ENCODE peak calls at places on chromosomes 12 and 14, in eight cellular contexts. One of them, this sample, is unnamed.

GRCh38 chr12:126093911-126094310 is 1028.7 kb downstream of the AACS start:
- DNase-seq in IMR-90: no peak
- DNase-seq in tibial nerve: no peak
- DNase-seq in K562: peak; percentile 31
- DNase-seq in ovary: no peak
- DNase-seq in sigmoid colon: no peak
- DNase-seq in spleen: no peak
- DNase-seq in prostate gland: no peak
- DNase-seq in this sample: peak; percentile 62

GRCh38 chr14:44846232-44846824 is 115.4 kb downstream of the KLHL28 start:
- DNase-seq in IMR-90: peak; percentile 55
- DNase-seq in tibial nerve: peak; percentile 8
- DNase-seq in K562: peak; percentile 20
- DNase-seq in ovary: no peak
- DNase-seq in sigmoid colon: no peak
- DNase-seq in spleen: no peak
- DNase-seq in prostate gland: no peak
- DNase-seq in this sample: peak; percentile 25

GRCh38 chr12:52461693-52462092 is 9.7 kb upstream of the KRT6B start:
- DNase-seq in IMR-90: no peak
- DNase-seq in tibial nerve: no peak
- DNase-seq in K562: no peak
- DNase-seq in ovary: no peak
- DNase-seq in sigmoid colon: no peak
- DNase-seq in spleen: no peak
- DNase-seq in prostate gland: peak; percentile 19
- DNase-seq in this sample: no peak

GRCh38 chr12:116672842-116673516 is 64.9 kb downstream of the SPRING1 start:
- DNase-seq in IMR-90: no peak
- DNase-seq in tibial nerve: no peak
- DNase-seq in K562: no peak
- DNase-seq in ovary: no peak
- DNase-seq in sigmoid colon: no peak
- DNase-seq in spleen: no peak
- DNase-seq in prostate gland: no peak
- DNase-seq in this sample: no peak

GRCh38 chr12:25775968-25776367 is 182.5 kb upstream of the RASSF8 start:
- DNase-seq in IMR-90: peak; percentile 31
- DNase-seq in tibial nerve: no peak
- DNase-seq in K562: no peak
- DNase-seq in ovary: no peak
- DNase-seq in sigmoid colon: no peak
- DNase-seq in spleen: no peak
- DNase-seq in prostate gland: peak; percentile 14
- DNase-seq in this sample: no peak

GRCh38 chr12:96132819-96133218 is 61.4 kb upstream of the ELK3 start:
- DNase-seq in IMR-90: no peak
- DNase-seq in tibial nerve: no peak
- DNase-seq in K562: no peak
- DNase-seq in ovary: no peak
- DNase-seq in sigmoid colon: no peak
- DNase-seq in spleen: no peak
- DNase-seq in prostate gland: no peak
- DNase-seq in this sample: no peak

GRCh38 chr14:40841886-40842285 is 764.8 kb upstream of the LRFN5 start:
- DNase-seq in IMR-90: no peak
- DNase-seq in tibial nerve: no peak
- DNase-seq in K562: no peak
- DNase-seq in ovary: no peak
- DNase-seq in sigmoid colon: no peak
- DNase-seq in spleen: no peak
- DNase-seq in prostate gland: no peak
- DNase-seq in this sample: no peak

GRCh38 chr14:22489957-22490950 is 98.8 kb downstream of the DAD1 start:
- DNase-seq in IMR-90: no peak
- DNase-seq in tibial nerve: no peak
- DNase-seq in K562: no peak
- DNase-seq in ovary: no peak
- DNase-seq in sigmoid colon: no peak
- DNase-seq in spleen: no peak
- DNase-seq in prostate gland: no peak
- DNase-seq in this sample: no peak

GRCh38 chr14:60276347-60276746 is 27.3 kb downstream of the PPM1A start:
- DNase-seq in IMR-90: no peak
- DNase-seq in tibial nerve: no peak
- DNase-seq in K562: no peak
- DNase-seq in ovary: no peak
- DNase-seq in sigmoid colon: no peak
- DNase-seq in spleen: no peak
- DNase-seq in prostate gland: no peak
- DNase-seq in this sample: no peak

GRCh38 chr12:32455607-32456063 is 56.3 kb downstream of the FGD4 start:
- DNase-seq in IMR-90: peak; percentile 82
- DNase-seq in tibial nerve: peak; percentile 73
- DNase-seq in K562: peak; percentile 31
- DNase-seq in ovary: no peak
- DNase-seq in sigmoid colon: no peak
- DNase-seq in spleen: no peak
- DNase-seq in prostate gland: peak; percentile 40
- DNase-seq in this sample: no peak

GRCh38 chr12:4153343-4153892 is 120.1 kb upstream of the CCND2 start:
- DNase-seq in IMR-90: no peak
- DNase-seq in tibial nerve: no peak
- DNase-seq in K562: peak; percentile 76
- DNase-seq in ovary: no peak
- DNase-seq in sigmoid colon: no peak
- DNase-seq in spleen: peak; percentile 81
- DNase-seq in prostate gland: no peak
- DNase-seq in this sample: no peak

GRCh38 chr12:80460972-80461371 is 16.9 kb downstream of the PTPRQ start:
- DNase-seq in IMR-90: no peak
- DNase-seq in tibial nerve: no peak
- DNase-seq in K562: no peak
- DNase-seq in ovary: no peak
- DNase-seq in sigmoid colon: no peak
- DNase-seq in spleen: no peak
- DNase-seq in prostate gland: no peak
- DNase-seq in this sample: no peak

GRCh38 chr12:10082057-10082874 is 16.5 kb downstream of the CLEC1A start:
- DNase-seq in IMR-90: no peak
- DNase-seq in tibial nerve: no peak
- DNase-seq in K562: no peak
- DNase-seq in ovary: no peak
- DNase-seq in sigmoid colon: no peak
- DNase-seq in spleen: no peak
- DNase-seq in prostate gland: no peak
- DNase-seq in this sample: no peak

GRCh38 chr12:80041691-80042090 is 57.6 kb upstream of the OTOGL start:
- DNase-seq in IMR-90: peak; percentile 68
- DNase-seq in tibial nerve: no peak
- DNase-seq in K562: no peak
- DNase-seq in ovary: no peak
- DNase-seq in sigmoid colon: no peak
- DNase-seq in spleen: no peak
- DNase-seq in prostate gland: no peak
- DNase-seq in this sample: no peak

GRCh38 chr12:124046206-124046740 is 73.3 kb downstream of the ZNF664 start:
- DNase-seq in IMR-90: no peak
- DNase-seq in tibial nerve: no peak
- DNase-seq in K562: no peak
- DNase-seq in ovary: no peak
- DNase-seq in sigmoid colon: no peak
- DNase-seq in spleen: no peak
- DNase-seq in prostate gland: no peak
- DNase-seq in this sample: no peak

GRCh38 chr14:101986953-101987352 is 22.6 kb downstream of the DYNC1H1 start:
- DNase-seq in IMR-90: no peak
- DNase-seq in tibial nerve: no peak
- DNase-seq in K562: no peak
- DNase-seq in ovary: no peak
- DNase-seq in sigmoid colon: no peak
- DNase-seq in spleen: no peak
- DNase-seq in prostate gland: no peak
- DNase-seq in this sample: no peak

GRCh38 chr12:105418232-105418631 is 87.7 kb downstream of the C12orf75 start:
- DNase-seq in IMR-90: peak; percentile 89
- DNase-seq in tibial nerve: no peak
- DNase-seq in K562: no peak
- DNase-seq in ovary: no peak
- DNase-seq in sigmoid colon: no peak
- DNase-seq in spleen: no peak
- DNase-seq in prostate gland: no peak
- DNase-seq in this sample: no peak

GRCh38 chr12:7645395-7646177 is 20.1 kb downstream of the APOBEC1 start:
- DNase-seq in IMR-90: peak; percentile 31
- DNase-seq in tibial nerve: peak; percentile 69
- DNase-seq in K562: peak; percentile 25
- DNase-seq in ovary: no peak
- DNase-seq in sigmoid colon: no peak
- DNase-seq in spleen: no peak
- DNase-seq in prostate gland: no peak
- DNase-seq in this sample: peak; percentile 67

GRCh38 chr12:94182971-94183701 is 34.8 kb downstream of the PLXNC1 start:
- DNase-seq in IMR-90: no peak
- DNase-seq in tibial nerve: no peak
- DNase-seq in K562: no peak
- DNase-seq in ovary: no peak
- DNase-seq in sigmoid colon: no peak
- DNase-seq in spleen: no peak
- DNase-seq in prostate gland: no peak
- DNase-seq in this sample: no peak

GRCh38 chr14:88229428-88229827 is 93.6 kb downstream of the KCNK10 start:
- DNase-seq in IMR-90: no peak
- DNase-seq in tibial nerve: no peak
- DNase-seq in K562: no peak
- DNase-seq in ovary: no peak
- DNase-seq in sigmoid colon: no peak
- DNase-seq in spleen: no peak
- DNase-seq in prostate gland: no peak
- DNase-seq in this sample: no peak

GRCh38 chr14:48323655-48324054 is 648.2 kb upstream of the MDGA2 start:
- DNase-seq in IMR-90: peak; percentile 60
- DNase-seq in tibial nerve: no peak
- DNase-seq in K562: no peak
- DNase-seq in ovary: no peak
- DNase-seq in sigmoid colon: no peak
- DNase-seq in spleen: no peak
- DNase-seq in prostate gland: no peak
- DNase-seq in this sample: no peak
- H3K4me1 ChIP-seq in IMR-90: no peaks in the 10 kb centered on the region
- H3K4me1 ChIP-seq in tibial nerve: no peaks in the 10 kb centered on the region
- H3K4me1 ChIP-seq in K562: no peaks in the 10 kb centered on the region
- H3K4me1 ChIP-seq in ovary: no peaks in the 10 kb centered on the region
- H3K4me1 ChIP-seq in sigmoid colon: no peaks in the 10 kb centered on the region
- H3K4me1 ChIP-seq in spleen: no peaks in the 10 kb centered on the region
- H3K4me1 ChIP-seq in prostate gland: no peaks in the 10 kb centered on the region
- H3K4me1 ChIP-seq in this sample: no peaks in the 10 kb centered on the region

GRCh38 chr14:33567003-33567735 is 383.7 kb downstream of the EGLN3 start:
- DNase-seq in IMR-90: no peak
- DNase-seq in tibial nerve: no peak
- DNase-seq in K562: no peak
- DNase-seq in ovary: no peak
- DNase-seq in sigmoid colon: no peak
- DNase-seq in spleen: no peak
- DNase-seq in prostate gland: no peak
- DNase-seq in this sample: no peak
- TF ChIP-seq POLR2A in IMR-90: no peak
- TF ChIP-seq POLR2A in tibial nerve: no peak
- TF ChIP-seq POLR2A in K562: no peak
- TF ChIP-seq POLR2A in ovary: no peak
- TF ChIP-seq POLR2A in sigmoid colon: no peak
- TF ChIP-seq POLR2A in spleen: no peak
- TF ChIP-seq POLR2A in prostate gland: no peak
- TF ChIP-seq POLR2A in this sample: no peak

GRCh38 chr12:51439330-51439729 is 14.7 kb downstream of the SLC4A8 start:
- DNase-seq in IMR-90: no peak
- DNase-seq in tibial nerve: no peak
- DNase-seq in K562: no peak
- DNase-seq in ovary: no peak
- DNase-seq in sigmoid colon: no peak
- DNase-seq in spleen: no peak
- DNase-seq in prostate gland: no peak
- DNase-seq in this sample: no peak
- H3K27ac ChIP-seq in IMR-90: no peak overlapping the region
- H3K27ac ChIP-seq in tibial nerve: no peak overlapping the region
- H3K27ac ChIP-seq in K562: no peak overlapping the region
- H3K27ac ChIP-seq in ovary: no peak overlapping the region
- H3K27ac ChIP-seq in sigmoid colon: no peak overlapping the region
- H3K27ac ChIP-seq in spleen: no peak overlapping the region
- H3K27ac ChIP-seq in prostate gland: no peak overlapping the region
- H3K27ac ChIP-seq in this sample: no peak overlapping the region

GRCh38 chr12:62725781-62726180 is 209.2 kb downstream of the PPM1H start:
- DNase-seq in IMR-90: no peak
- DNase-seq in tibial nerve: no peak
- DNase-seq in K562: no peak
- DNase-seq in ovary: no peak
- DNase-seq in sigmoid colon: no peak
- DNase-seq in spleen: no peak
- DNase-seq in prostate gland: no peak
- DNase-seq in this sample: no peak

GRCh38 chr12:62724285-62724684 is 210.7 kb downstream of the PPM1H start:
- DNase-seq in IMR-90: no peak
- DNase-seq in tibial nerve: no peak
- DNase-seq in K562: no peak
- DNase-seq in ovary: no peak
- DNase-seq in sigmoid colon: no peak
- DNase-seq in spleen: no peak
- DNase-seq in prostate gland: no peak
- DNase-seq in this sample: no peak

GRCh38 chr12:62722971-62723680 is 211.8 kb downstream of the PPM1H start:
- DNase-seq in IMR-90: peak; percentile 60
- DNase-seq in tibial nerve: no peak
- DNase-seq in K562: no peak
- DNase-seq in ovary: no peak
- DNase-seq in sigmoid colon: no peak
- DNase-seq in spleen: no peak
- DNase-seq in prostate gland: no peak
- DNase-seq in this sample: no peak

GRCh38 chr12:62726471-62726980 is 208.4 kb downstream of the PPM1H start:
- DNase-seq in IMR-90: no peak
- DNase-seq in tibial nerve: no peak
- DNase-seq in K562: no peak
- DNase-seq in ovary: no peak
- DNase-seq in sigmoid colon: no peak
- DNase-seq in spleen: no peak
- DNase-seq in prostate gland: no peak
- DNase-seq in this sample: no peak

DNA sequence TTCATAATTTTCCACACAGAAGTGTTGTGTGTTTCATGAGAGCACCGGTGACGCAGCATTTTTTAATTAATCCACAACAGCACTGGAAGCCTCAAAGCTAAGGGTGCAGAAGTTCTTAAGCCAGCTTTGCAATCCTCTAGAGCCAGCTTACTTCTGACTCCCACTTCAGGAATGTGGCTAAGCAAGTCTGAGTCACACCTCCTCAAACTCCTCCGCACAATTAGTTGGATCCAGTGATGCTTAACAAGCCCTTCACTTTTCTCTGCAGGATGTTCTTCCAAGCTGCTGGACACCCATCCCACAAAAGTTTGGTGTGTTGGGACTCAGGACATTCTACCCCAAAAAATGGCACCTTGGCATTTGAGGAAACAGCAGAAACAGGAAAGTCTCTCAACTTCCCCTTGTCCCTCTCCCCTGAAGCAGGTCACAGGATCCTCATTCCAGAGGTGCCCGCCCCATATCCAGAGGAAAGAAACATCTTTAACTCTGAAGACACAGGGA is 210.0 kb downstream of the PPM1H start:
- DNase-seq in IMR-90: peak; percentile 96
- DNase-seq in tibial nerve: no peak
- DNase-seq in K562: peak; percentile 29
- DNase-seq in ovary: peak; percentile 30
- DNase-seq in sigmoid colon: no peak
- DNase-seq in spleen: no peak
- DNase-seq in prostate gland: peak; percentile 73
- DNase-seq in this sample: no peak
- H3K4me1 ChIP-seq in IMR-90: peaks cover 20% of the 10 kb centered on the region
- H3K4me1 ChIP-seq in tibial nerve: peaks cover 40% of the 10 kb centered on the region
- H3K4me1 ChIP-seq in K562: no peaks in the 10 kb centered on the region
- H3K4me1 ChIP-seq in ovary: peaks cover 3% of the 10 kb centered on the region
- H3K4me1 ChIP-seq in sigmoid colon: peaks cover 18% of the 10 kb centered on the region
- H3K4me1 ChIP-seq in spleen: no peaks in the 10 kb centered on the region
- H3K4me1 ChIP-seq in prostate gland: no peaks in the 10 kb centered on the region
- H3K4me1 ChIP-seq in this sample: peaks cover 5% of the 10 kb centered on the region